ENCODE peak calls at places on chromosomes 2 and 18, in six cellular contexts. P is neural progenitor cell, N is MM.1S, S is HCT116, V is hepatocyte, B is GM23338. W is an unnamed sample.

GRCh38 chr2:33494155-33494779 is 17.8 kb downstream of the RASGRP3 start:
- DNase-seq in S (no peak), V (no peak), P (no peak), N (peak; percentile 78), B (no peak), W (no peak)

GRCh38 chr2:64637000-64637628 is 16.6 kb downstream of the SERTAD2 start:
- DNase-seq in S (no peak), B (no peak), P (no peak), N (peak; percentile 77), V (no peak), W (peak; percentile 77)

GRCh38 chr2:39435974-39436591 is 1.0 kb downstream of the MAP4K3 start:
- DNase-seq in B (no peak), P (no peak), S (no peak), V (peak; percentile 34), N (peak; percentile 18), W (peak; percentile 23)

GRCh38 chr2:69083126-69083733 is 70.3 kb downstream of the ANTXR1 start:
- DNase-seq in S (no peak), N (no peak), P (no peak), B (no peak), V (peak; percentile 39), W (no peak)

GRCh38 chr2:49044680-49045079 is 109.6 kb downstream of the FSHR start:
- DNase-seq in N (peak; percentile 12), S (no peak), V (peak; percentile 30), P (peak; percentile 75), B (peak; percentile 65), W (no peak)

GRCh38 chr18:48600746-48601090 is 61.9 kb downstream of the CTIF start:
- DNase-seq in S (no peak), P (no peak), V (no peak), N (no peak), B (no peak), W (no peak)

GRCh38 chr18:4454548-4455112 is 477 bp downstream of the DLGAP1 start:
- DNase-seq in V (peak; percentile 9), P (no peak), B (peak; percentile 34), N (no peak), S (no peak), W (no peak)

GRCh38 chr18:76620326-76620813 is 125.3 kb upstream of the ZNF516 start:
- DNase-seq in B (peak; percentile 86), S (peak; percentile 34), P (peak; percentile 87), N (peak; percentile 37), V (peak; percentile 87), W (peak; percentile 24)

GRCh38 chr2:10097352-10098148 is 17.3 kb upstream of the CYS1 start:
- DNase-seq in P (peak; percentile 85), V (peak; percentile 86), B (peak; percentile 89), N (peak; percentile 39), S (no peak), W (peak; percentile 59)

GRCh38 chr2:112848833-112849232 is 12.3 kb upstream of the IL1B start:
- DNase-seq in S (no peak), P (no peak), B (no peak), N (no peak), V (no peak), W (no peak)

GRCh38 chr2:156331572-156332451 is 709 bp downstream of the NR4A2 start:
- DNase-seq in P (peak; percentile 55), B (peak; percentile 77), V (peak; percentile 79), S (no peak), N (no peak), W (no peak)

GRCh38 chr2:7612969-7613368 is 695.8 kb downstream of the RNF144A start:
- DNase-seq in V (no peak), B (no peak), N (no peak), P (no peak), S (no peak), W (no peak)

GRCh38 chr18:29154196-29154757 is 977.3 kb upstream of the CDH2 start:
- DNase-seq in P (no peak), N (no peak), B (no peak), S (no peak), V (no peak), W (no peak)

GRCh38 chr18:39453882-39454281 is 1888.3 kb upstream of the CELF4 start:
- DNase-seq in P (no peak), N (peak; percentile 17), V (peak; percentile 30), B (no peak), S (no peak), W (no peak)

GRCh38 chr18:74316257-74317180 is 880 bp downstream of the C18orf63 start:
- DNase-seq in V (no peak), P (no peak), N (no peak), S (no peak), B (peak; percentile 54), W (no peak)

GRCh38 chr2:20179755-20180594 is 45.0 kb downstream of the SDC1 start:
- DNase-seq in B (peak; percentile 73), N (no peak), V (peak; percentile 69), S (no peak), P (peak; percentile 78), W (no peak)

GRCh38 chr2:88199912-88200682 is 30.0 kb downstream of the THNSL2 start:
- DNase-seq in P (peak; percentile 74), V (peak; percentile 48), S (no peak), N (no peak), B (peak; percentile 77), W (no peak)

GRCh38 chr18:11747731-11748130 is 58.7 kb downstream of the GNAL start:
- DNase-seq in B (peak; percentile 75), V (no peak), N (no peak), S (no peak), P (peak; percentile 63), W (no peak)

GRCh38 chr2:241412144-241412543 is 56.1 kb downstream of the FARP2 start:
- DNase-seq in N (no peak), P (no peak), V (peak; percentile 18), B (no peak), S (peak; percentile 16), W (no peak)

GRCh38 chr2:241408849-241409248 is 52.8 kb downstream of the FARP2 start:
- DNase-seq in P (no peak), S (no peak), V (no peak), N (no peak), B (no peak), W (no peak)

GRCh38 chr2:241415196-241415595 is 59.1 kb downstream of the FARP2 start:
- DNase-seq in V (no peak), S (no peak), P (no peak), N (no peak), B (no peak), W (no peak)

GRCh38 chr2:241413929-241414580 is 58.0 kb downstream of the FARP2 start:
- DNase-seq in P (no peak), S (no peak), V (no peak), N (no peak), B (no peak), W (no peak)

GRCh38 chr2:241410739-241411176 is 54.7 kb downstream of the FARP2 start:
- DNase-seq in S (peak; percentile 34), N (no peak), B (no peak), V (no peak), P (no peak), W (no peak)
- TF ChIP-seq EZH2phosphoT487 in S (no peak), N (no peak), B (no peak), V (no peak), P (no peak), W (no peak)

DNA sequence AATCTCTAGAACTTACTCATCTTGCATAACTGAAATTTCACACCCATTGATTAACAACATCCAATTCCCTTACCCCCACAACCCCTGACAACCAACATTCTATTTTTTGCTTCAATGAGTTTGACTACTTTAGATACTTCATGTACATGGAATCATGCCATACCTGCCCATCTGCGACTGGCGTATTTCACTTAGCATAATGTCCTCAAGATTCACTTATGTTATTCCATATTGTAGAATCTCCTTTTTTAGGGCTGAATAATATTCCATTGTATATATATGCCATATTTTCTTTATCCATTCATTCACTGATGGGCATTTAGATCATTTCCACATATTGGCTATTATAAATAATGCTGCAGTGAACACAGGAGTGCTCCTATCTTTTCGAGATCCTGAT is 13.8 kb downstream of the CTAGE1 start:
- DNase-seq in P (no peak), B (no peak), N (no peak), V (no peak), S (no peak), W (no peak)
- TF ChIP-seq EZH2phosphoT487 in P (no peak), B (no peak), N (no peak), V (no peak), S (no peak), W (no peak)

GRCh38 chr18:69755041-69755440 is 192.6 kb downstream of the CD226 start:
- DNase-seq in S (no peak), P (no peak), N (no peak), B (no peak), V (no peak), W (no peak)

GRCh38 chr18:69759046-69759445 is 188.6 kb downstream of the CD226 start:
- DNase-seq in S (no peak), B (no peak), V (no peak), N (no peak), P (no peak), W (no peak)

GRCh38 chr18:69755856-69756496 is 191.7 kb downstream of the CD226 start:
- DNase-seq in B (no peak), P (no peak), S (no peak), V (no peak), N (no peak), W (no peak)

GRCh38 chr18:69757733-69758132 is 189.9 kb downstream of the CD226 start:
- DNase-seq in N (no peak), P (peak; percentile 23), S (no peak), B (peak; percentile 69), V (no peak), W (no peak)

DNA sequence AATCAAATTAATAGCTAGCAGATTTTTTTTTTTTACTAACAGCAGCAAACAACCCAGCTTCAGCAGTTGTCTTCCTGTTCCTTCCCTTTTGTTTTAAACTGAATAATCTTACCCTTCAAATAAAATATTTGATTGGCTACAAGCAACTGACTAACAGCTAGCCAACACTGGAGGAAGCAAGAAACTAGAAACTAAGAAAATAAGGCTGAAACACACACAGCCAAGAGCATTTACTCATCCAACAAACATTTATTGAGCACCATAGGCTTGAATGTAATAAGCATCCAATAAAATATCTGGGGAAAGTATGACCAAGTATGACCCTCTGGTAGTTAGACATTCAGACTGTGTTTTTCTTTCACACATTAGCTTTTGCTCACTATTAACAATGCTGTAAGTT is 189.2 kb downstream of the CD226 start:
- DNase-seq in P (no peak), B (no peak), V (no peak), S (no peak), N (no peak), W (no peak)
- TF ChIP-seq EZH2phosphoT487 in P (no peak), B (no peak), V (no peak), S (no peak), N (no peak), W (no peak)

GRCh38 chr2:23689131-23689700 is 237.7 kb downstream of the ATAD2B start:
- DNase-seq in N (no peak), V (no peak), B (no peak), S (no peak), P (no peak), W (no peak)
- TF ChIP-seq EZH2phosphoT487 in N (no peak), V (no peak), B (no peak), S (no peak), P (no peak), W (no peak)

GRCh38 chr2:109349555-109350430 is 220.8 kb downstream of the SH3RF3 start:
- DNase-seq in B (peak; percentile 24), S (no peak), N (no peak), P (no peak), V (no peak), W (no peak)
- TF ChIP-seq EZH2phosphoT487 in B (no peak), S (no peak), N (no peak), P (no peak), V (no peak), W (no peak)

W was measured in OCI-LY7.